ENCODE peak calls at places on chromosomes 5 and 9, in four cellular contexts. One of them, this sample, is unnamed.

GRCh38 chr5:159310492-159310891 is 19.8 kb downstream of the IL12B start:
- DNase-seq in A549: no peak
- DNase-seq in HepG2: no peak
- DNase-seq in K562: peak
- DNase-seq in this sample: no peak

GRCh38 chr5:90015584-90016018 is 394.0 kb downstream of the CETN3 start:
- DNase-seq in A549: no peak
- DNase-seq in K562: no peak
- DNase-seq in HepG2: no peak
- DNase-seq in this sample: no peak

GRCh38 chr9:7827792-7828191 is 28.2 kb upstream of the DMAC1 start:
- DNase-seq in HepG2: no peak
- DNase-seq in A549: no peak
- DNase-seq in K562: no peak
- DNase-seq in this sample: no peak

GRCh38 chr5:76270214-76270613 is 132.9 kb upstream of the IQGAP2 start:
- DNase-seq in A549: peak
- DNase-seq in HepG2: no peak
- DNase-seq in K562: no peak
- DNase-seq in this sample: no peak

GRCh38 chr5:152995214-152995725 is 495.2 kb upstream of the GRIA1 start:
- DNase-seq in A549: no peak
- DNase-seq in HepG2: no peak
- DNase-seq in K562: no peak
- DNase-seq in this sample: no peak

GRCh38 chr5:124663101-124663506 is 83.3 kb downstream of the ZNF608 start:
- DNase-seq in A549: no peak
- DNase-seq in K562: peak
- DNase-seq in HepG2: peak
- DNase-seq in this sample: no peak

GRCh38 chr5:34484190-34484589 is 171.9 kb upstream of the RAI14 start:
- DNase-seq in K562: no peak
- DNase-seq in A549: no peak
- DNase-seq in HepG2: no peak
- DNase-seq in this sample: no peak

GRCh38 chr5:119951330-119951934 is 322.1 kb downstream of the FAM170A start:
- DNase-seq in A549: no peak
- DNase-seq in K562: no peak
- DNase-seq in HepG2: no peak
- DNase-seq in this sample: no peak

GRCh38 chr5:168676499-168676898 is 97.3 kb upstream of the PANK3 start:
- DNase-seq in A549: no peak
- DNase-seq in HepG2: no peak
- DNase-seq in K562: no peak
- DNase-seq in this sample: no peak

GRCh38 chr5:9502435-9502834 is 43.4 kb downstream of the SEMA5A start:
- DNase-seq in HepG2: no peak
- DNase-seq in A549: no peak
- DNase-seq in K562: no peak
- DNase-seq in this sample: no peak

GRCh38 chr5:127656825-127657224 is 7.9 kb downstream of the CTXN3 start:
- DNase-seq in HepG2: no peak
- DNase-seq in K562: no peak
- DNase-seq in A549: no peak
- DNase-seq in this sample: no peak

GRCh38 chr5:151085517-151086031 is 4.7 kb upstream of the TNIP1 start:
- DNase-seq in A549: no peak
- DNase-seq in HepG2: no peak
- DNase-seq in K562: no peak
- DNase-seq in this sample: no peak

GRCh38 chr5:151665584-151665982 is 21.1 kb downstream of the SPARC start:
- DNase-seq in A549: no peak
- DNase-seq in K562: no peak
- DNase-seq in HepG2: no peak
- DNase-seq in this sample: no peak

GRCh38 chr5:73528248-73528647 is 30.0 kb downstream of the BTF3 start:
- DNase-seq in A549: no peak
- DNase-seq in HepG2: no peak
- DNase-seq in K562: no peak
- DNase-seq in this sample: no peak
- TF ChIP-seq MAX in A549: no peak
- TF ChIP-seq MAX in HepG2: no peak
- TF ChIP-seq MAX in K562: no peak
- TF ChIP-seq MAX in this sample: no peak

GRCh38 chr5:174732040-174733020 is 7.9 kb downstream of the MSX2 start:
- DNase-seq in A549: no peak
- DNase-seq in HepG2: no peak
- DNase-seq in K562: no peak
- DNase-seq in this sample: no peak
- H3K4me3 ChIP-seq in A549: no peak
- H3K4me3 ChIP-seq in HepG2: no peak
- H3K4me3 ChIP-seq in K562: no peak
- H3K4me3 ChIP-seq in this sample: no peak

GRCh38 chr5:5198815-5199214 is 58.7 kb downstream of the ADAMTS16 start:
- DNase-seq in K562: no peak
- DNase-seq in HepG2: no peak
- DNase-seq in A549: no peak
- DNase-seq in this sample: no peak

GRCh38 chr5:5198111-5198510 is 58.0 kb downstream of the ADAMTS16 start:
- DNase-seq in K562: no peak
- DNase-seq in A549: no peak
- DNase-seq in HepG2: no peak
- DNase-seq in this sample: no peak

GRCh38 chr5:5203441-5203840 is 63.3 kb downstream of the ADAMTS16 start:
- DNase-seq in K562: no peak
- DNase-seq in HepG2: no peak
- DNase-seq in A549: no peak
- DNase-seq in this sample: no peak

GRCh38 chr5:5200133-5200532 is 60.0 kb downstream of the ADAMTS16 start:
- DNase-seq in A549: no peak
- DNase-seq in K562: no peak
- DNase-seq in HepG2: no peak
- DNase-seq in this sample: no peak

DNA sequence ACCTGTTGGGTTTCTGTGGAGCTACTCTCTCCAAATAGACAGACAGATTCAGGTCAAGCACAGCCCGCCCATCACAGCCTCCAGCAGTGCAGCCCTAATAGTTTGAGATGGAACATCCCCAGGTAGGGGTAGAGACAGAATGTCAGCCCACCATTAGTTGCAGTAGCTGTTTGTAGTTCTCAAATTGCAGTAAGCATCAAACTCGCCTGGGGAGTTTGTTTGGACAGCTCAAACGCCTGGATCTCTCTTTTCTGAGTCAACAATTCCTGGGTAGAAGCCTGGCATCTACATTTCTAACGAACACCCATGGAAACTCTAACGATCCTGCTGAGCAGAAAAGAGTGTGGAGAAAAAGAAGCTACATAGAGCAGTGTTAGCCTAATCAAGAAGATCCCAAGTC is 59.3 kb downstream of the ADAMTS16 start:
- DNase-seq in HepG2: no peak
- DNase-seq in A549: no peak
- DNase-seq in K562: no peak
- DNase-seq in this sample: no peak
- TF ChIP-seq MYC in HepG2: no peak
- TF ChIP-seq MYC in A549: no peak
- TF ChIP-seq MYC in K562: no peak
- TF ChIP-seq MYC in this sample: no peak

DNA sequence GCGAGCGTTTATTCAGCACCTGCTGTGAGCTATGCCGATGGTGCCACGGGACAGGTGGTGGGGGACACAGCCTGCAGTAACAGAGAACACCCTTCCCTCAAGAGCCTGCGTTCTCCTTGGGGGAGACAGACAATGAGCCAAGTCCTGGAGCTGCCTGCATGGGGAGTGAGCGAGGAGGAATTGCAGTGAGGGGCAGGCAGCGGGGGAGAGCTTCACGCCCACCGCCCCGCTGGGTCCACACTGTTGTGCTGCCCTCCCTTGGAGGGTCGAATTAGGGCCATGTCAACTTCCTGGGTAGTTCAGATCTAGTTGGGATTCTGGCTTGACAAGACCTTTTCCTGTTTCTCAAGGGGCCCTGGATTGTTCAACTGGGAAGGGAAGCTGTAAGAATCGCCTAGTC is 55.5 kb upstream of the N4BP3 start:
- DNase-seq in A549: no peak
- DNase-seq in K562: no peak
- DNase-seq in HepG2: no peak
- DNase-seq in this sample: no peak
- TF ChIP-seq MAX in A549: no peak
- TF ChIP-seq MAX in K562: no peak
- TF ChIP-seq MAX in HepG2: no peak
- TF ChIP-seq MAX in this sample: no peak

GRCh38 chr9:5416962-5417361 is 20.8 kb downstream of the PLGRKT start:
- DNase-seq in K562: no peak
- DNase-seq in HepG2: no peak
- DNase-seq in A549: no peak
- DNase-seq in this sample: no peak
- H3K4me3 ChIP-seq in K562: no peak
- H3K4me3 ChIP-seq in HepG2: no peak
- H3K4me3 ChIP-seq in A549: no peak
- H3K4me3 ChIP-seq in this sample: no peak

DNA sequence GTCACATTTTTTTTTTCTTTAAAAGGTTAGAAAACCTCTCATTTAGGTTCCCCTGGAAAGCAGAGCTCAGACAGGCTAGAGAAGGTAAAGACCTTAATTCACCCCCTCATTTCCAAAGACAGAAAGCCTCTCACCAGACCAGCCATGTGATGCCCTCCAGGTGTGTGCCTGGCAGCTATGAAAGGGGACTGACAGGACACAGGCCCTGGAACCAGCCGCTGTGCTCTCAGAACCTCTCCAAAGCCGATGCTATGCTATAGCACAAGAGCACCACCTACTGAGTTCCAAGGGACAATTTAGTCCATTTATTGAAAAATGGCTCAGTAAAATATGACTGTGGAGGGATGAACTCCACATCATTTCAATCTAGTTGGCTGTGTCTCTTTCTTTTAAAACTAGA is 48.8 kb downstream of the FANCC start:
- DNase-seq in HepG2: peak
- DNase-seq in K562: peak
- DNase-seq in A549: peak
- DNase-seq in this sample: peak
- TF ChIP-seq MYC in HepG2: no peak
- TF ChIP-seq MYC in K562: no peak
- TF ChIP-seq MYC in A549: no peak
- TF ChIP-seq MYC in this sample: no peak